ENCODE peak calls at places on chromosomes 4 and X, in four cellular contexts. One of them, this sample, is unnamed.

GRCh38 chrX:130539721-130540321 is 138.0 kb downstream of the RBMX2 start:
- DNase-seq in NB4: peak
- DNase-seq in cardiac muscle cell: peak
- DNase-seq in MCF 10A: peak
- DNase-seq in this sample: peak

GRCh38 chr4:35253331-35253730 is 991.0 kb downstream of the ARAP2 start:
- DNase-seq in NB4: no peak
- DNase-seq in cardiac muscle cell: no peak
- DNase-seq in MCF 10A: no peak
- DNase-seq in this sample: no peak

GRCh38 chr4:149885896-149886295 is 70.3 kb upstream of the IQCM start:
- DNase-seq in NB4: no peak
- DNase-seq in cardiac muscle cell: no peak
- DNase-seq in MCF 10A: no peak
- DNase-seq in this sample: no peak

GRCh38 chr4:156638332-156638731 is 333.3 kb downstream of the PDGFC start:
- DNase-seq in NB4: no peak
- DNase-seq in cardiac muscle cell: peak
- DNase-seq in MCF 10A: no peak
- DNase-seq in this sample: no peak

GRCh38 chrX:136747003-136747986 is 33.4 kb downstream of the ARHGEF6 start:
- DNase-seq in NB4: peak
- DNase-seq in cardiac muscle cell: no peak
- DNase-seq in MCF 10A: no peak
- DNase-seq in this sample: no peak

GRCh38 chr4:150518559-150518958 is 63.4 kb upstream of the MAB21L2 start:
- DNase-seq in NB4: no peak
- DNase-seq in cardiac muscle cell: peak
- DNase-seq in MCF 10A: peak
- DNase-seq in this sample: no peak

GRCh38 chr4:137432431-137432830 is 99.9 kb downstream of the PCDH18 start:
- DNase-seq in NB4: no peak
- DNase-seq in cardiac muscle cell: peak
- DNase-seq in MCF 10A: no peak
- DNase-seq in this sample: no peak

GRCh38 chr4:3340703-3341088 is 47.9 kb downstream of the RGS12 start:
- DNase-seq in NB4: no peak
- DNase-seq in cardiac muscle cell: no peak
- DNase-seq in MCF 10A: peak
- DNase-seq in this sample: no peak

GRCh38 chrX:106611682-106612402 is at the start of gene RADX:
- DNase-seq in NB4: no peak
- DNase-seq in cardiac muscle cell: peak
- DNase-seq in MCF 10A: peak
- DNase-seq in this sample: peak

GRCh38 chr4:8188085-8188484 is 11.0 kb upstream of the SH3TC1 start:
- DNase-seq in NB4: no peak
- DNase-seq in cardiac muscle cell: no peak
- DNase-seq in MCF 10A: peak
- DNase-seq in this sample: no peak

GRCh38 chr4:45554423-45554822 is 569.4 kb downstream of the GABRG1 start:
- DNase-seq in NB4: no peak
- DNase-seq in cardiac muscle cell: peak
- DNase-seq in MCF 10A: peak
- DNase-seq in this sample: no peak

GRCh38 chr4:169139013-169139412 is 129.0 kb upstream of the CBR4 start:
- DNase-seq in NB4: no peak
- DNase-seq in cardiac muscle cell: no peak
- DNase-seq in MCF 10A: no peak
- DNase-seq in this sample: no peak

GRCh38 chr4:2977116-2978097 is 14.0 kb downstream of the GRK4 start:
- DNase-seq in NB4: no peak
- DNase-seq in cardiac muscle cell: peak
- DNase-seq in MCF 10A: peak
- DNase-seq in this sample: no peak

GRCh38 chrX:71953391-71953790 is 42.7 kb downstream of the NHSL2 start:
- DNase-seq in NB4: no peak
- DNase-seq in cardiac muscle cell: no peak
- DNase-seq in MCF 10A: no peak
- DNase-seq in this sample: no peak

GRCh38 chr4:154417358-154417673 is 74.3 kb downstream of the DCHS2 start:
- DNase-seq in NB4: no peak
- DNase-seq in cardiac muscle cell: no peak
- DNase-seq in MCF 10A: no peak
- DNase-seq in this sample: no peak

GRCh38 chrX:45769919-45770582 is 569.4 kb upstream of the DIPK2B start:
- DNase-seq in NB4: peak
- DNase-seq in cardiac muscle cell: peak
- DNase-seq in MCF 10A: peak
- DNase-seq in this sample: no peak

GRCh38 chr4:81499840-81500239 is 28.1 kb upstream of the RASGEF1B start:
- DNase-seq in NB4: no peak
- DNase-seq in cardiac muscle cell: no peak
- DNase-seq in MCF 10A: no peak
- DNase-seq in this sample: no peak

GRCh38 chrX:291411-291901 is 10.3 kb downstream of the PLCXD1 start:
- DNase-seq in NB4: no peak
- DNase-seq in cardiac muscle cell: no peak
- DNase-seq in MCF 10A: no peak
- DNase-seq in this sample: no peak

DNA sequence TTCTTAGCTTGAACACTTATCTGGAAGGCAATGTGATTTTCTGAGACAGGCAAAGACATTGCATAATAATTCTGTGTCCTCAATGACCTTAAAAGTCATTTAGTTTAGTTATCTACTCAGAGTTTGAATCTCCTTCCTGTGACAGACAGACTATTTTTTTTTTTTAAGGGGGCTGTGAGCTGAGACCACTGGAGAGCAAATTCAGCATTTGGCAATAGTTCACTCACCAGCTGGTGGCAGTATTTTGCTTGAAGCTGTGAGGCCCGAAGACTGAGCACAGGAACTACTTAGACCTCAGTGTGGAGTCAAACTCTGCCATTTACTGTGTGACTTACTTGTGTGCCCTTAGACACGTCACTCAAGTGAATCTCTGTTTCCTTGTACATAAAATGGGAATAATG is 22.9 kb upstream of the CPE start:
- DNase-seq in NB4: peak
- DNase-seq in cardiac muscle cell: peak
- DNase-seq in MCF 10A: peak
- DNase-seq in this sample: peak
- TF ChIP-seq CTCF in NB4: peak
- TF ChIP-seq CTCF in cardiac muscle cell: peak
- TF ChIP-seq CTCF in MCF 10A: peak
- TF ChIP-seq CTCF in this sample: no peak

GRCh38 chr4:146333895-146334262 is 119.5 kb downstream of the REELD1 start:
- DNase-seq in NB4: no peak
- DNase-seq in cardiac muscle cell: no peak
- DNase-seq in MCF 10A: no peak
- DNase-seq in this sample: no peak
- TF ChIP-seq CTCF in NB4: no peak
- TF ChIP-seq CTCF in cardiac muscle cell: no peak
- TF ChIP-seq CTCF in MCF 10A: no peak
- TF ChIP-seq CTCF in this sample: no peak

GRCh38 chrX:48574270-48575266 is at the start of gene RBM3:
- DNase-seq in NB4: peak
- DNase-seq in cardiac muscle cell: peak
- DNase-seq in MCF 10A: peak
- DNase-seq in this sample: peak
- TF ChIP-seq CTCF in NB4: peak
- TF ChIP-seq CTCF in cardiac muscle cell: peak
- TF ChIP-seq CTCF in MCF 10A: no peak
- TF ChIP-seq CTCF in this sample: no peak

GRCh38 chrX:74291964-74292891 is 11.8 kb upstream of the ZCCHC13 start:
- DNase-seq in NB4: peak
- DNase-seq in cardiac muscle cell: peak
- DNase-seq in MCF 10A: peak
- DNase-seq in this sample: peak
- TF ChIP-seq CTCF in NB4: peak
- TF ChIP-seq CTCF in cardiac muscle cell: peak
- TF ChIP-seq CTCF in MCF 10A: no peak
- TF ChIP-seq CTCF in this sample: no peak

This sample was measured in endothelial cell.